ENCODE peak calls at places on chromosome 2, in four cellular contexts. One of them, this sample, is unnamed.

GRCh38 chr2:200095436-200095835 is 140.1 kb downstream of the MAIP1 start:
- DNase-seq in CD4-positive, CD25-positive, alpha-beta regulatory T cell: no peak
- DNase-seq in tibial nerve: no peak
- DNase-seq in brain microvascular endothelial cell: no peak
- DNase-seq in this sample: no peak

GRCh38 chr2:28557389-28558119 is 61.7 kb downstream of the PLB1 start:
- DNase-seq in tibial nerve: no peak
- DNase-seq in CD4-positive, CD25-positive, alpha-beta regulatory T cell: no peak
- DNase-seq in brain microvascular endothelial cell: no peak
- DNase-seq in this sample: no peak

GRCh38 chr2:12965540-12966269 is 249.0 kb downstream of the TRIB2 start:
- DNase-seq in brain microvascular endothelial cell: peak
- DNase-seq in CD4-positive, CD25-positive, alpha-beta regulatory T cell: peak
- DNase-seq in tibial nerve: no peak
- DNase-seq in this sample: no peak

GRCh38 chr2:200668473-200668872 is 82.7 kb downstream of the AOX1 start:
- DNase-seq in brain microvascular endothelial cell: no peak
- DNase-seq in CD4-positive, CD25-positive, alpha-beta regulatory T cell: no peak
- DNase-seq in tibial nerve: no peak
- DNase-seq in this sample: no peak

GRCh38 chr2:240426797-240427721 is 8.4 kb upstream of the GPC1 start:
- DNase-seq in CD4-positive, CD25-positive, alpha-beta regulatory T cell: no peak
- DNase-seq in tibial nerve: peak
- DNase-seq in brain microvascular endothelial cell: peak
- DNase-seq in this sample: no peak

GRCh38 chr2:120763931-120764330 is 28.3 kb downstream of the GLI2 start:
- DNase-seq in brain microvascular endothelial cell: no peak
- DNase-seq in tibial nerve: no peak
- DNase-seq in CD4-positive, CD25-positive, alpha-beta regulatory T cell: no peak
- DNase-seq in this sample: no peak

GRCh38 chr2:167333245-167333644 is 445.0 kb downstream of the XIRP2 start:
- DNase-seq in brain microvascular endothelial cell: no peak
- DNase-seq in tibial nerve: no peak
- DNase-seq in CD4-positive, CD25-positive, alpha-beta regulatory T cell: no peak
- DNase-seq in this sample: no peak

GRCh38 chr2:160288324-160288723 is 88.3 kb upstream of the ITGB6 start:
- DNase-seq in tibial nerve: no peak
- DNase-seq in CD4-positive, CD25-positive, alpha-beta regulatory T cell: no peak
- DNase-seq in brain microvascular endothelial cell: no peak
- DNase-seq in this sample: no peak

GRCh38 chr2:201930831-201931230 is 102.8 kb upstream of the FZD7 start:
- DNase-seq in brain microvascular endothelial cell: no peak
- DNase-seq in CD4-positive, CD25-positive, alpha-beta regulatory T cell: no peak
- DNase-seq in tibial nerve: no peak
- DNase-seq in this sample: no peak

GRCh38 chr2:66301073-66301766 is 133.7 kb upstream of the MEIS1 start:
- DNase-seq in CD4-positive, CD25-positive, alpha-beta regulatory T cell: no peak
- DNase-seq in tibial nerve: peak
- DNase-seq in brain microvascular endothelial cell: no peak
- DNase-seq in this sample: no peak

GRCh38 chr2:42854207-42854818 is 61.9 kb upstream of the HAAO start:
- DNase-seq in CD4-positive, CD25-positive, alpha-beta regulatory T cell: no peak
- DNase-seq in tibial nerve: peak
- DNase-seq in brain microvascular endothelial cell: no peak
- DNase-seq in this sample: no peak

GRCh38 chr2:147910990-147911473 is 66.2 kb downstream of the ACVR2A start:
- DNase-seq in tibial nerve: no peak
- DNase-seq in CD4-positive, CD25-positive, alpha-beta regulatory T cell: peak
- DNase-seq in brain microvascular endothelial cell: peak
- DNase-seq in this sample: peak

GRCh38 chr2:235740821-235741220 is 247.0 kb downstream of the AGAP1 start:
- DNase-seq in brain microvascular endothelial cell: no peak
- DNase-seq in tibial nerve: no peak
- DNase-seq in CD4-positive, CD25-positive, alpha-beta regulatory T cell: no peak
- DNase-seq in this sample: peak

GRCh38 chr2:30026091-30027055 is 105.0 kb upstream of the ALK start:
- DNase-seq in CD4-positive, CD25-positive, alpha-beta regulatory T cell: no peak
- DNase-seq in brain microvascular endothelial cell: peak
- DNase-seq in tibial nerve: no peak
- DNase-seq in this sample: peak

GRCh38 chr2:128170776-128171175 is 79.8 kb downstream of the UGGT1 start:
- DNase-seq in CD4-positive, CD25-positive, alpha-beta regulatory T cell: no peak
- DNase-seq in brain microvascular endothelial cell: no peak
- DNase-seq in tibial nerve: no peak
- DNase-seq in this sample: no peak

GRCh38 chr2:128172191-128172590 is 81.2 kb downstream of the UGGT1 start:
- DNase-seq in brain microvascular endothelial cell: no peak
- DNase-seq in CD4-positive, CD25-positive, alpha-beta regulatory T cell: no peak
- DNase-seq in tibial nerve: no peak
- DNase-seq in this sample: no peak

GRCh38 chr2:128169497-128169896 is 78.5 kb downstream of the UGGT1 start:
- DNase-seq in tibial nerve: no peak
- DNase-seq in CD4-positive, CD25-positive, alpha-beta regulatory T cell: no peak
- DNase-seq in brain microvascular endothelial cell: no peak
- DNase-seq in this sample: no peak

GRCh38 chr2:128169094-128169493 is 78.1 kb downstream of the UGGT1 start:
- DNase-seq in brain microvascular endothelial cell: no peak
- DNase-seq in tibial nerve: no peak
- DNase-seq in CD4-positive, CD25-positive, alpha-beta regulatory T cell: no peak
- DNase-seq in this sample: no peak

DNA sequence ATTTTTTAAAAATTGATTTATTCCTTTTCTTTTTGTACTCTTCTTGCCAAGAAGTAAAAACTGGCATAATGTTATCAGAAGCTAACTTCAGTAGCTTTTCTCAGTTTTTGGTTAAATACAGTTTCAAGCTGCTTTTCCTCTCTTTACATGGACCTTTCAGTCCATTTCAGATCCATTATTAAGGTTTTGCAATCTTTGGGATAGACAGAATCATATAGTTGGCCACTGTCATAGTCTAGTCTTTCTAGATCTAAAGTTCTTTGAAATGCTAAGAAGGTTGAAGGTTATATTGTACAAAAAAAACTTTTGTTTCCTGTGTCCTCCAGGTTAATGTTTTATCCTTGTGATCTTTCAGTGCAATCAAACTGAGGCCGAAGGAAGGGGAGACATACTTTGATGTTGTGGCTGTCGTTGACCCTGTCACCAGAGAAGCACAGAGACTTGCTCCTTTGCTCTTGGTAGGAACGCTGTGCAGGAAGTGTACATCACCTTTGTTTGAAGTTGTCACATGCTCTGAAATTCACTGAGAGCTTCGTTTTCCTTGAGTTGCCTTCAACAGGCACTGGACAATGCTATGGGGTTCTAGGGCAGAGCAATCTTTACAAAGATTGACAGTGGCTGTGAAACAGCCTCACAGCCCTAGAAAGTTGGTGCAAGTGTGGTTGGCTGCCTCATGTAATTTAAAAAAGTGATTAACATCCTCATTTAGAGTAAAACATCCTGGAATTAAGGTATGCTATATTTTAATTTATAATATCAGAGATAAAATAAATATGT is 79.1 kb downstream of the UGGT1 start:
- DNase-seq in brain microvascular endothelial cell: no peak
- DNase-seq in CD4-positive, CD25-positive, alpha-beta regulatory T cell: no peak
- DNase-seq in tibial nerve: no peak
- DNase-seq in this sample: no peak
- H3K4me3 ChIP-seq in brain microvascular endothelial cell: no peak
- H3K4me3 ChIP-seq in CD4-positive, CD25-positive, alpha-beta regulatory T cell: no peak
- H3K4me3 ChIP-seq in tibial nerve: no peak
- H3K4me3 ChIP-seq in this sample: no peak

GRCh38 chr2:233096006-233096405 is 35.9 kb downstream of the INPP5D start:
- DNase-seq in tibial nerve: no peak
- DNase-seq in brain microvascular endothelial cell: no peak
- DNase-seq in CD4-positive, CD25-positive, alpha-beta regulatory T cell: no peak
- DNase-seq in this sample: no peak

GRCh38 chr2:233101826-233102225 is 41.7 kb downstream of the INPP5D start:
- DNase-seq in brain microvascular endothelial cell: no peak
- DNase-seq in tibial nerve: no peak
- DNase-seq in CD4-positive, CD25-positive, alpha-beta regulatory T cell: no peak
- DNase-seq in this sample: no peak

GRCh38 chr2:233094614-233095013 is 34.5 kb downstream of the INPP5D start:
- DNase-seq in tibial nerve: no peak
- DNase-seq in brain microvascular endothelial cell: no peak
- DNase-seq in CD4-positive, CD25-positive, alpha-beta regulatory T cell: no peak
- DNase-seq in this sample: no peak

GRCh38 chr2:233100192-233100998 is 40.3 kb downstream of the INPP5D start:
- DNase-seq in brain microvascular endothelial cell: no peak
- DNase-seq in CD4-positive, CD25-positive, alpha-beta regulatory T cell: peak
- DNase-seq in tibial nerve: no peak
- DNase-seq in this sample: peak

DNA sequence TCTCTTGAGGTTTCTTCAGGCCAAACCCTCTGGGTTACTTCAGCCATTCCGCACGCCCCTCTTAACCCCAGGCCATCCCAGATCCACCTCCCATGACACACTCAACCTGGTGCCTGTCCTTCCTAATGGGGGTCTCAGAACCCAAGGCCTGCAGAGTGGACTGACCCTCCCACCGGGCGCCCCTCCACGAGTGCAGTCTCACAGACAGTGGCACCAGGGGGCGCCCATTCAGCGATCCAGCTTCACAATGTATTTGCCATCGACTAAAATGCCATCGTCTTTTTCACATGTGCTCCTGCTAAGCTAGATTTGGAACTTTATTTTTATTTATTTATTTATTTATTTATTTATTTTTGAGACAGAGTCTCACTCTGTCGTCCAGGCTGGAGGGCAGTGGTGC is 38.5 kb downstream of the INPP5D start:
- DNase-seq in tibial nerve: no peak
- DNase-seq in brain microvascular endothelial cell: no peak
- DNase-seq in CD4-positive, CD25-positive, alpha-beta regulatory T cell: no peak
- DNase-seq in this sample: no peak
- H3K4me3 ChIP-seq in tibial nerve: no peak
- H3K4me3 ChIP-seq in brain microvascular endothelial cell: no peak
- H3K4me3 ChIP-seq in CD4-positive, CD25-positive, alpha-beta regulatory T cell: no peak
- H3K4me3 ChIP-seq in this sample: no peak

GRCh38 chr2:64331846-64332245 is 122.1 kb upstream of the LGALSL start:
- DNase-seq in tibial nerve: no peak
- DNase-seq in brain microvascular endothelial cell: no peak
- DNase-seq in CD4-positive, CD25-positive, alpha-beta regulatory T cell: no peak
- DNase-seq in this sample: no peak
- H3K4me3 ChIP-seq in tibial nerve: no peak
- H3K4me3 ChIP-seq in brain microvascular endothelial cell: no peak
- H3K4me3 ChIP-seq in CD4-positive, CD25-positive, alpha-beta regulatory T cell: no peak
- H3K4me3 ChIP-seq in this sample: no peak

DNA sequence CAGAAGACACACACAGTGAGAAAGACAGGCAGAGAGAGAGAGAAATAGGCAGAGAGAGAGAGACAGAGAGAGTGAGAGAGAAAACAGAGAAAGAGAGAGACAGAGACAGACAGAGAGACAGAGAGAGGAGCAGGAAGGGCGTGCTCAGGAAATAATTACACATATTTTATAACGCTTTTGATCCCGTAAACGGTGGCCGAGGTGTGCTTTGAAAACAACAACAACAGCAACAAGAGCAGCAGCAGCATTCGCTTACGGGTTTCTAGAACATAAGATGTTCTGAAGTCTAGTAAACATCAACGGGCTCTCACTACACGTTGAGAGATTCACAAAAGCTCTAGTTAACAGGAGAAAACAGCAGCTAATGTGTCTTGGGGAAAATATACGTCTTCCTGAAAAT is 105.6 kb upstream of the ANKRD30BL start:
- DNase-seq in CD4-positive, CD25-positive, alpha-beta regulatory T cell: peak
- DNase-seq in brain microvascular endothelial cell: no peak
- DNase-seq in tibial nerve: no peak
- DNase-seq in this sample: no peak
- H3K4me3 ChIP-seq in CD4-positive, CD25-positive, alpha-beta regulatory T cell: peak
- H3K4me3 ChIP-seq in brain microvascular endothelial cell: no peak
- H3K4me3 ChIP-seq in tibial nerve: peak
- H3K4me3 ChIP-seq in this sample: no peak